ENCODE peak calls at places on chromosomes 5 and 9, in seven cellular contexts. R is aorta, K is mammary epithelial cell, F is neural progenitor cell, Y is uterus, D is lower lobe of right lung, H is A549. L is an unnamed sample.

GRCh38 chr9:136546697-136547481 is 1.0 kb upstream of the NOTCH1 start:
- DNase-seq in Y (peak; percentile 88), K (peak; percentile 56), H (no peak), R (peak; percentile 86), F (peak; percentile 64), D (peak; percentile 81), L (peak; percentile 80)

GRCh38 chr5:142689081-142689480 is 3.2 kb upstream of the FGF1 start:
- DNase-seq in R (no peak), Y (no peak), F (no peak), H (no peak), D (no peak), K (no peak), L (peak; percentile 41)

GRCh38 chr9:6852243-6852963 is 94.6 kb downstream of the KDM4C start:
- DNase-seq in F (no peak), H (peak; percentile 36), Y (no peak), R (no peak), D (no peak), K (peak; percentile 42), L (peak; percentile 22)

GRCh38 chr5:151581841-151582583 is 9.1 kb downstream of the FAT2 start:
- DNase-seq in H (no peak), K (peak; percentile 88), R (no peak), Y (no peak), D (no peak), F (no peak), L (no peak)

GRCh38 chr9:21473236-21473635 is 8.9 kb downstream of the IFNE start:
- DNase-seq in R (no peak), K (no peak), D (no peak), H (no peak), Y (no peak), F (no peak), L (no peak)

GRCh38 chr9:2125909-2126308 is 110.8 kb downstream of the SMARCA2 start:
- DNase-seq in Y (no peak), D (no peak), F (no peak), R (no peak), K (no peak), H (no peak), L (no peak)

GRCh38 chr9:137484551-137485315 is 25.6 kb upstream of the NSMF start:
- DNase-seq in K (no peak), D (peak; percentile 41), R (no peak), Y (no peak), F (no peak), H (no peak), L (no peak)

GRCh38 chr9:127194881-127195713 is 69.5 kb upstream of the GARNL3 start:
- DNase-seq in D (peak; percentile 29), H (peak; percentile 73), F (no peak), R (peak; percentile 41), Y (no peak), K (peak; percentile 54), L (peak; percentile 78)

GRCh38 chr5:6434737-6435136 is 13.9 kb upstream of the UBE2QL1 start:
- DNase-seq in H (no peak), R (no peak), Y (no peak), F (no peak), D (no peak), K (no peak), L (peak; percentile 41)

GRCh38 chr9:99092643-99093491 is 12.0 kb upstream of the TGFBR1 start:
- DNase-seq in H (no peak), Y (no peak), F (no peak), D (no peak), R (no peak), K (no peak), L (no peak)

GRCh38 chr5:133147411-133147810 is 95.6 kb downstream of the HSPA4 start:
- DNase-seq in Y (no peak), F (no peak), H (no peak), K (no peak), D (no peak), R (peak; percentile 59), L (no peak)

GRCh38 chr5:56211298-56211865 is 21.7 kb downstream of the ANKRD55 start:
- DNase-seq in F (peak; percentile 7), H (peak; percentile 52), D (no peak), Y (no peak), R (peak; percentile 53), K (peak; percentile 71), L (no peak)

GRCh38 chr5:135651156-135651555 is 72.4 kb upstream of the CXCL14 start:
- DNase-seq in D (no peak), Y (no peak), K (peak; percentile 100), R (no peak), H (no peak), F (no peak), L (no peak)

GRCh38 chr5:875931-876330 is 16.7 kb downstream of the BRD9 start:
- DNase-seq in R (no peak), Y (no peak), H (no peak), F (no peak), D (no peak), K (no peak), L (no peak)

GRCh38 chr5:130541617-130542221 is 623.3 kb downstream of the HINT1 start:
- DNase-seq in Y (no peak), K (peak; percentile 84), H (no peak), F (no peak), D (no peak), R (no peak), L (no peak)

GRCh38 chr9:17906204-17906840 is 327.5 kb downstream of the SH3GL2 start:
- DNase-seq in F (peak; percentile 77), Y (peak; percentile 63), R (peak; percentile 64), D (peak; percentile 35), H (no peak), K (peak; percentile 23), L (peak; percentile 85)

GRCh38 chr9:110404473-110404872 is 66.8 kb upstream of the TXNDC8 start:
- DNase-seq in R (no peak), K (no peak), F (no peak), D (no peak), H (no peak), Y (no peak), L (no peak)

GRCh38 chr5:79008362-79008761 is 23.3 kb upstream of the ARSB start:
- DNase-seq in F (no peak), R (no peak), H (no peak), Y (no peak), D (no peak), K (no peak), L (peak; percentile 53)

DNA sequence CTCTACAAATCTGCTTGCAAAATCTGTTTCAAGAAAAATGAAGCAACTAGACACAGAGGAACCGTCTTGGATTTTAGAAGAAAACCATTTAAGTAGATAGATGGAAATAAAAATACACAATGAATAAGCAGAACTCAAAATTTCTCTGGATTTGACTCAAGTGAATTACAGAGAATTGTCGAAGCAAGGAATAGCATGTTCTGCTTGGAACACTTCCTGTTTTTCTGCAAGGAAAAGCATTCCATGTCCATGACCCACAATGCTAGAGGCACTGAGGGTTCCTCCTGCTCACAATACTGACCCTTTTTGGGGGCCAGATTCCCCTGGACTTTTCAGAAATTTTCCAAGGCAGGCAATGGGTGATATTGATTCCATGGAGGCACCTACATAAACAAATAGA is 29.8 kb downstream of the PRUNE2 start:
- DNase-seq in H (no peak), Y (peak; percentile 40), R (no peak), D (no peak), K (no peak), F (no peak), L (no peak)
- H3K27ac ChIP-seq in H (no peak overlapping the region), Y (peak overlapping the region; percentile 87), R (peak overlapping the region; percentile 100), D (no peak overlapping the region), K (no peak overlapping the region), F (no peak overlapping the region), L (no peak overlapping the region)

GRCh38 chr9:109014267-109015025 is 1.1 kb upstream of the CTNNAL1 start:
- DNase-seq in R (peak; percentile 69), F (peak; percentile 25), K (peak; percentile 48), D (no peak), H (no peak), Y (peak; percentile 39), L (peak; percentile 63)

GRCh38 chr9:109015026-109015280 is 1.7 kb upstream of the CTNNAL1 start:
- DNase-seq in R (no peak), Y (no peak), K (no peak), H (no peak), D (no peak), F (no peak), L (no peak)

GRCh38 chr9:109017061-109017460 is 3.8 kb upstream of the CTNNAL1 start:
- DNase-seq in H (no peak), D (no peak), Y (no peak), F (no peak), K (no peak), R (no peak), L (no peak)

GRCh38 chr9:109017493-109017892 is 4.2 kb upstream of the CTNNAL1 start:
- DNase-seq in F (no peak), D (no peak), Y (no peak), R (no peak), H (no peak), K (no peak), L (no peak)

DNA sequence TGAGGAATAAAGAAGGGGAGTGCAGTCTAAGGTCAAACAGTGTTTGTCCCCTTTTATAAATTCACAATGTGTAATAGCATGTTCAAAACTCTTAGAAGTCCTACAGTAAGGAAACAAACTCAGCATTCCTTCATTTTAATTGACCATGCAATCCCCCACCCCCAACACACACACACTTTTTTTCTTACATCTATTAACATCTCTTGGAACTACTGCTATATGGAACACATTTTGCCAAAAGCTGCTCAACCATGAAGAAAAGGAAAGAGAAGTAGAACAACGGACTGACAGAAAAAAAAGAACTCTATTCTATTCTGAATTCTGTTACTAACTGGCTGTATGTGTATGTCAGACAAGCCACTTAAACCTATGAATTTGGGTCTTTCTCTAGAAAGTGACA is 2.8 kb upstream of the CTNNAL1 start:
- DNase-seq in H (no peak), Y (no peak), F (no peak), R (no peak), D (no peak), K (no peak), L (no peak)
- H3K9me3 ChIP-seq in H (no peaks in the 10 kb centered on the region), Y (no peaks in the 10 kb centered on the region), F (no peaks in the 10 kb centered on the region), R (no peaks in the 10 kb centered on the region), D (no peaks in the 10 kb centered on the region), K (no peaks in the 10 kb centered on the region), L (no peaks in the 10 kb centered on the region)

GRCh38 chr5:43602818-43603534 is at the start of gene NNT:
- DNase-seq in K (peak; percentile 42), F (peak; percentile 79), H (peak; percentile 40), Y (peak; percentile 62), D (peak; percentile 87), R (peak; percentile 87), L (peak; percentile 91)
- H3K27ac ChIP-seq in K (peak within 1 kb of the TSS; percentile 58), F (no peak within 1 kb of the TSS), H (peak within 1 kb of the TSS; percentile 95), Y (peak within 1 kb of the TSS; percentile 85), D (peak within 1 kb of the TSS; percentile 86), R (peak within 1 kb of the TSS; percentile 60), L (peak within 1 kb of the TSS; percentile 71)

DNA sequence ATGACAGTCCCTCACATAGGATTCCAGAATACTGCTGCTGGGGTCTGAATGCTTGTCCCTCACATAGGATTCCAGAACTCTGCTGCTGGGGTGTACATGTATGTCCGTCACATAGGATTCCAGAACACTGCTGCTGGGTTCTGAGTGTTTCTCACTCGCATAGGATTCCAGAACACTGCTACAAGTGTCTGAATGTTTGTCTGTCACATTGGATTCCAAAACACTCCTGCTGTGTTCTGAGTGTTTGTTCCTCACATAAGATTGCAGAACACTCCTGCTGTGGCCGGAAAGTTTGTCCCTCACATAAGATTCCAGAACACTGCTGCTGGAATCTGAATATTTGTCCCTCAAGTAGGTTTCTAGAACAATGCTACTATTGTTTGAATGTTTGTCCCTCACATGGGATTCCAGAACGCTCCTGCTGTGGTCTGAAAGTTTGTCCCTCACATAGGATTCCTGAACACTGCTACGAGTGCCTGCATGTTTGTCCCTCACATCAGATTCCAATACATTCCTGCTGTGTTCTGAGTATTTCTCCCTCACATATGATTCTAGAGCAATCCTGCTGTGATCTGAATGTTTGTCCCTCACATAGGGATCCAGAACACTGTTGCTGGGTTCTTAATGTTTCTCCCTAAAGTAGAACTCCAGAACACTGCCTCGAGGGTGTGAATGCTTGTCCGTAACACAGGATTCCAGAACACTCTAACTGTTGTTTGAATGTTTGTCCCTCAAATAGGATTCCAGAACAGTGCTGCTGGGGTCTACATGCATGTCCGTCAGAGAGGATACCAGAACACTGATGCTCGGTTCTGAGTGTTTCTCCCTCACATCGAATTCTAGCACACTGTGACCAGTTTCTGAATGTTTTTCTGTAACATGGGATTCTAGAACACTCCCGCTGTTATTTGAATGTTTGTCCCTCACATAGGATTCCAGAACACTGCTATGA is 200.4 kb downstream of the FOXD4L6 start:
- DNase-seq in Y (no peak), H (no peak), K (no peak), D (no peak), R (no peak), F (no peak), L (peak; percentile 37)
- H3K9me3 ChIP-seq in Y (no peaks in the 10 kb centered on the region), H (peaks cover 79% of the 10 kb centered on the region), K (peaks cover 5% of the 10 kb centered on the region), D (peaks cover 65% of the 10 kb centered on the region), R (peaks cover 38% of the 10 kb centered on the region), F (peaks cover 38% of the 10 kb centered on the region), L (peaks cover 85% of the 10 kb centered on the region)

L was measured in endodermal cell.